ENCODE peak calls at places on chromosomes 16 and 17, in four cellular contexts. E is activated CD4-positive, alpha-beta T cell treated with anti-CD3 and anti-CD28 coated beads, Interleukin-2, amount 50 U/mL, for 1 hour; H is skeletal muscle cell; B is NB4. D is an unnamed sample.

GRCh38 chr17:9226130-9226793 is 205.0 kb downstream of the NTN1 start:
- DNase-seq in E (no peak), H (no peak), B (no peak), D (no peak)

GRCh38 chr17:72176902-72177660 is 56.3 kb downstream of the SOX9 start:
- DNase-seq in E (no peak), H (no peak), B (no peak), D (no peak)

GRCh38 chr17:36944488-36945040 is 4.2 kb upstream of the AATF start:
- DNase-seq in E (no peak), H (no peak), B (no peak), D (no peak)

GRCh38 chr16:28189237-28189636 is 22.5 kb downstream of the XPO6 start:
- DNase-seq in E (peak; percentile 34), H (no peak), B (no peak), D (no peak)

GRCh38 chr16:30075503-30076275 is at the start of gene PPP4C:
- DNase-seq in E (peak; percentile 85), H (peak; percentile 56), B (peak; percentile 93), D (peak; percentile 89)

GRCh38 chr17:50517504-50518264 is 9.4 kb downstream of the MYCBPAP start:
- DNase-seq in E (no peak), H (no peak), B (no peak), D (no peak)

GRCh38 chr17:4782652-4783051 is 3.5 kb downstream of the VMO1 start:
- DNase-seq in E (no peak), H (no peak), B (no peak), D (no peak)

GRCh38 chr16:583470-583814 is 6.4 kb upstream of the RAB40C start:
- DNase-seq in E (no peak), H (no peak), B (peak; percentile 19), D (no peak)

GRCh38 chr17:43699438-43699756 is 37.7 kb upstream of the MEOX1 start:
- DNase-seq in E (no peak), H (no peak), B (no peak), D (no peak)

GRCh38 chr17:74852237-74853047 is 7.2 kb downstream of the GRIN2C start:
- DNase-seq in E (peak; percentile 63), H (no peak), B (no peak), D (peak; percentile 77)

GRCh38 chr17:39098474-39099090 is 52.9 kb downstream of the PLXDC1 start:
- DNase-seq in E (no peak), H (no peak), B (peak; percentile 43), D (no peak)

GRCh38 chr16:58464047-58464915 is 35.7 kb upstream of the NDRG4 start:
- DNase-seq in E (no peak), H (no peak), B (no peak), D (peak; percentile 59)

D was measured in B cell.